ENCODE peak calls at places on chromosomes 2 and 18, in seven cellular contexts. S is lower lobe of right lung, I is aorta, C is Karpas-422, U is Peyer's patch, T is adrenal gland, Q is transverse colon. B is an unnamed sample.

GRCh38 chr2:61620244-61621159 is 82.3 kb upstream of the XPO1 start:
- DNase-seq in S (no peak), I (no peak), C (no peak), U (no peak), T (peak; percentile 30), Q (no peak), B (peak; percentile 54)

GRCh38 chr2:38129987-38130386 is 54.0 kb upstream of the CYP1B1 start:
- DNase-seq in S (no peak), I (no peak), C (no peak), U (no peak), T (no peak), Q (no peak), B (no peak)

GRCh38 chr18:12516049-12516677 is 108.4 kb downstream of the PRELID3A start:
- DNase-seq in S (no peak), I (no peak), C (no peak), U (no peak), T (no peak), Q (no peak), B (no peak)

GRCh38 chr2:176079285-176079830 is 4.4 kb downstream of the EVX2 start:
- DNase-seq in S (no peak), I (no peak), C (no peak), U (no peak), T (no peak), Q (no peak), B (no peak)

GRCh38 chr2:230134496-230135073 is 65.9 kb upstream of the SLC16A14 start:
- DNase-seq in S (no peak), I (no peak), C (peak; percentile 27), U (no peak), T (no peak), Q (no peak), B (peak; percentile 29)

GRCh38 chr2:68726608-68727367 is 7.8 kb upstream of the ARHGAP25 start:
- DNase-seq in S (no peak), I (no peak), C (peak; percentile 95), U (peak; percentile 91), T (no peak), Q (peak; percentile 70), B (no peak)

GRCh38 chr2:62410015-62410453 is 96.0 kb downstream of the TMEM17 start:
- DNase-seq in S (no peak), I (no peak), C (no peak), U (no peak), T (no peak), Q (no peak), B (no peak)

GRCh38 chr18:67766930-67767329 is 250.4 kb upstream of the DSEL start:
- DNase-seq in S (no peak), I (no peak), C (no peak), U (no peak), T (no peak), Q (no peak), B (peak; percentile 85)

GRCh38 chr2:28163627-28164279 is 228.9 kb upstream of the FOSL2 start:
- DNase-seq in S (no peak), I (no peak), C (no peak), U (no peak), T (no peak), Q (no peak), B (no peak)

GRCh38 chr2:143390185-143390584 is 261.0 kb downstream of the ARHGAP15 start:
- DNase-seq in S (no peak), I (no peak), C (no peak), U (no peak), T (no peak), Q (no peak), B (no peak)

GRCh38 chr2:231540017-231540416 is 9.8 kb upstream of the NMUR1 start:
- DNase-seq in S (peak; percentile 8), I (no peak), C (no peak), U (no peak), T (no peak), Q (no peak), B (no peak)

GRCh38 chr18:46497129-46497528 is 159.9 kb downstream of the LOXHD1 start:
- DNase-seq in S (no peak), I (no peak), C (peak; percentile 56), U (no peak), T (no peak), Q (no peak), B (no peak)

DNA sequence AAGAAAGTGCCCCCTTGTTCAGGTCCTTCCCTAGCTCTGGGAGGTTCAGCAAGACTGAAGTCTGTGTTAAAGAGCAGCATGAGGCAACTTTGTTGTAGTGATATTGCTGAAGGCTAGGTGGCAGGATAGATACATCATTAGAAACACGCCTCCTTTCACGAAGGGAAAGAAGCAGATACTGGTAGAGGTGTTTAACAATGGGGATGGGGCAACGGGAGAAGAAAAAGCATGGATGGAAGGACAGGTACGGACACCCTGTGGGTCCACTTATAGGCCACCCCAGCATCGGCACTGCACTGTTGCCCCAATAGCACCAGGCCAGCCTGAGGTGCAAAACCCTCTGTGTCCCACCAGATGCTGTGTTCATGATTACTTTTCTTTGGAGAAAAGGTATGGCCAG is 3.5 kb upstream of the IGFBP5 start:
- DNase-seq in S (no peak), I (peak; percentile 49), C (peak; percentile 71), U (no peak), T (no peak), Q (no peak), B (no peak)
- H3K27ac ChIP-seq in S (no peak overlapping the region), I (no peak overlapping the region), C (no peak overlapping the region), U (no peak overlapping the region), T (no peak overlapping the region), Q (peak overlapping the region; percentile 40), B (no peak overlapping the region)

GRCh38 chr2:187307606-187308005 is 140.4 kb downstream of the CALCRL start:
- DNase-seq in S (no peak), I (no peak), C (no peak), U (no peak), T (no peak), Q (no peak), B (no peak)
- H3K27ac ChIP-seq in S (no peak overlapping the region), I (no peak overlapping the region), C (no peak overlapping the region), U (no peak overlapping the region), T (no peak overlapping the region), Q (no peak overlapping the region), B (no peak overlapping the region)

DNA sequence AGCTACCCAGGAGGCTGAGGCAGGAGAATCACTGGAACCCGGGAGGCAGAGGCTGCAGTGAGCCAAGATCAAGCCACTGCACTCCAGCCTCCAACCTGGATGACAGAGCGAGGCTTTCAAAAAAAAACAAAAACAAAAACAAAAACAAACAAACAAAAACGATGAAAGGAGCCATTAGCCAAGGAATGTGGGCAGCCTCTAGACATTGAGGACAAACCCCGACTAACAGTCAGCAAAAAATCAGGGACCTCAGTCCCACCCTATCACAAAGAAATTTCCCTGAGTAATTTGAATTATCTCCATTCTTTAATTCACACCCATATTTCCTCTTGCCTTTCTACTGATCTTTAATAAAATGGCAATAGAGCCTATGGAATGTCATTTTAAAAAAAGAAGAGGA is 75.8 kb downstream of the MBD2 start:
- DNase-seq in S (no peak), I (no peak), C (no peak), U (no peak), T (no peak), Q (no peak), B (no peak)
- H3K27ac ChIP-seq in S (no peak overlapping the region), I (peak overlapping the region; percentile 75), C (no peak overlapping the region), U (no peak overlapping the region), T (no peak overlapping the region), Q (no peak overlapping the region), B (peak overlapping the region; percentile 96)

GRCh38 chr2:160221391-160222276 is 21.6 kb upstream of the ITGB6 start:
- DNase-seq in S (peak; percentile 86), I (no peak), C (no peak), U (no peak), T (peak; percentile 36), Q (peak; percentile 88), B (no peak)
- H3K27ac ChIP-seq in S (peak overlapping the region; percentile 82), I (no peak overlapping the region), C (no peak overlapping the region), U (peak overlapping the region; percentile 15), T (no peak overlapping the region), Q (peak overlapping the region; percentile 89), B (peak overlapping the region; percentile 96)

GRCh38 chr2:190213441-190214335 is 105.9 kb downstream of the HIBCH start:
- DNase-seq in S (no peak), I (no peak), C (no peak), U (no peak), T (no peak), Q (no peak), B (no peak)
- H3K27ac ChIP-seq in S (no peak overlapping the region), I (peak overlapping the region; percentile 41), C (no peak overlapping the region), U (no peak overlapping the region), T (no peak overlapping the region), Q (no peak overlapping the region), B (no peak overlapping the region)

B was measured in epithelial cell of prostate.